ENCODE peak calls at places on chromosome 12, in nine cellular contexts. E, R, V, I, T, L, H, K and G are unnamed samples.

GRCh38 chr12:131274906-131275305 is 321.2 kb downstream of the ADGRD1 start:
- DNase-seq in E (no peak), R (no peak), V (no peak), I (no peak), T (no peak), L (no peak), H (no peak), K (no peak), G (no peak)

GRCh38 chr12:127273621-127274020 is 993.3 kb upstream of the TMEM132C start:
- DNase-seq in E (no peak), R (no peak), V (peak), I (no peak), T (no peak), L (no peak), H (no peak), K (peak), G (no peak)

GRCh38 chr12:54988402-54989054 is 4.0 kb upstream of the TESPA1 start:
- DNase-seq in E (peak), R (no peak), V (peak), I (peak), T (no peak), L (no peak), H (no peak), K (peak), G (no peak)

GRCh38 chr12:58920956-58921861 is 905 bp upstream of the LRIG3 start:
- DNase-seq in E (peak), R (no peak), V (no peak), I (no peak), T (no peak), L (no peak), H (peak), K (no peak), G (no peak)

GRCh38 chr12:79688376-79689040 is 2.3 kb downstream of the PAWR start:
- DNase-seq in E (peak), R (no peak), V (peak), I (no peak), T (no peak), L (no peak), H (no peak), K (no peak), G (no peak)

GRCh38 chr12:10501031-10501430 is 4.7 kb upstream of the EIF2S3B start:
- DNase-seq in E (peak), R (peak), V (peak), I (peak), T (peak), L (no peak), H (no peak), K (no peak), G (no peak)

GRCh38 chr12:97283297-97283696 is 179.3 kb upstream of the RMST start:
- DNase-seq in E (peak), R (no peak), V (no peak), I (no peak), T (no peak), L (no peak), H (no peak), K (no peak), G (no peak)

GRCh38 chr12:56979628-56980027 is 22.2 kb upstream of the RDH16 start:
- DNase-seq in E (no peak), R (no peak), V (no peak), I (no peak), T (no peak), L (no peak), H (no peak), K (no peak), G (no peak)

GRCh38 chr12:12079291-12079690 is 8.6 kb downstream of the BCL2L14 start:
- DNase-seq in E (no peak), R (no peak), V (peak), I (peak), T (no peak), L (no peak), H (no peak), K (peak), G (no peak)

GRCh38 chr12:70719672-70720420 is 82.6 kb upstream of the PTPRB start:
- DNase-seq in E (peak), R (no peak), V (peak), I (peak), T (peak), L (no peak), H (peak), K (peak), G (no peak)

GRCh38 chr12:131167334-131167733 is 213.6 kb downstream of the ADGRD1 start:
- DNase-seq in E (no peak), R (no peak), V (no peak), I (no peak), T (no peak), L (no peak), H (no peak), K (no peak), G (no peak)

GRCh38 chr12:80939231-80939950 is 1.7 kb upstream of the LIN7A start:
- DNase-seq in E (peak), R (no peak), V (peak), I (peak), T (no peak), L (no peak), H (no peak), K (peak), G (no peak)

GRCh38 chr12:111636209-111636928 is 37.3 kb upstream of the ATXN2 start:
- DNase-seq in E (no peak), R (no peak), V (peak), I (peak), T (peak), L (no peak), H (peak), K (peak), G (no peak)

GRCh38 chr12:123897221-123897620 is 75.4 kb downstream of the CCDC92 start:
- DNase-seq in E (no peak), R (peak), V (peak), I (peak), T (peak), L (no peak), H (no peak), K (peak), G (no peak)
- TF ChIP-seq CTCF in E (no peak), R (no peak), V (no peak), I (no peak), T (no peak), L (no peak), H (no peak), K (no peak), G (no peak)

DNA sequence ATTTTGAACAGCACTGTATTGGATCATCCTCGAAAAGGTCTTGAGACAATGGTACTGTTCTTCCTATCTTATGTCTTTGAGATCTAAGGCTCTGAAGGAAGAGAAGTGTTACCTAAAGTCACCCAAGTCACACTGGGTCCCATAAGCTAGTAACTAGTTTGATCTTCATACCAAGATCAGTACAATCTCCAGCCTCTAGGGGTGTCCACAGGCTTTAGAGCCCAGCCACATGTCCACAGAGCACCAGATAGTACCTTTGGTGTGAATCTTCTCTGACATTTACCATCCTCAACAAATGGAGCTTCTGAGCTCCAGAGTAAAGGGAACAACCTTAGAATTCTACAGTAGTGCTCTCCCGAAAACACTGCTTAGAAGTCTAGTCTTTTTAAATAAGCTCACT is 78.7 kb downstream of the KSR2 start:
- DNase-seq in E (peak), R (no peak), V (no peak), I (no peak), T (no peak), L (no peak), H (no peak), K (no peak), G (no peak)
- TF ChIP-seq CTCF in E (peak), R (peak), V (peak), I (no peak), T (no peak), L (no peak), H (no peak), K (peak), G (no peak)

DNA sequence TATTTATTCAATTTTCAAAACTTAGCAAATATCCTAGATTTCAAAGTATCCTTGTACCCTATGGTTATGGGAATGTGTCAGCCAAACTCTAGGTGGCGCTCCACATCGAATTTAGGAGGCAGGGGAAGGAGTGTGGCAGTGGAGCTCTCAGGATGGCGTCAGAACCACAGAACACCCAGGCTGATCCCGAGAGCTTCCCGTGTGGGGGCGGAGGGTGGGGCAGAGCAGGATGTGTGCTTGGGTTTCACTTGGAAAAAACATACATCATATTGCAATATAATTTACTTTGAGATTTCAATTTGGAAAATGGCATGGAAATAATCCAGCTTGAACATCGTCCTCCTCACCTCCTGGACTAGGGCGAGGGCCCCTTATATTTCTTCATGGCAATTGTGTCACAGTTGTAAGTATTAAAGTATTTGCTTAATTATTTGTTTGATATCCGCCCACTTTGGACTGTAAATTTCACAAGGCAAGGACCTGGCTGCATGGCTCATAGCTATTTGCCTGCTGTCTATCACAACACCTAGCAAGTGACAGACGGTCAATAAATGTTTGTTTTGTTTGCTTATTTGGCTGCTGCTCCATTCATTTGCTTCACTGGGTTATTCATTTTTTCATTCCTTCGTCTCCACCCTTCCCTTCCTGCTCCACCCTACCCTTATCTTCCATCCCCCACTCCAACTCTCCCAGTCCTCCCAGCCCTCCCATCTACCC is 221.5 kb upstream of the HMGA2 start:
- DNase-seq in E (peak), R (peak), V (peak), I (peak), T (peak), L (no peak), H (peak), K (peak), G (peak)
- TF ChIP-seq CTCF in E (peak), R (peak), V (peak), I (peak), T (peak), L (no peak), H (peak), K (peak), G (peak)

GRCh38 chr12:69331846-69332684 is 16.1 kb upstream of the LYZ start:
- DNase-seq in E (no peak), R (no peak), V (no peak), I (no peak), T (no peak), L (no peak), H (no peak), K (no peak), G (no peak)

GRCh38 chr12:69334138-69334537 is 14.0 kb upstream of the LYZ start:
- DNase-seq in E (no peak), R (no peak), V (no peak), I (no peak), T (no peak), L (no peak), H (no peak), K (no peak), G (no peak)

GRCh38 chr12:69330475-69331473 is 17.4 kb upstream of the LYZ start:
- DNase-seq in E (peak), R (no peak), V (no peak), I (no peak), T (no peak), L (peak), H (peak), K (no peak), G (no peak)

GRCh38 chr12:69331482-69331845 is 16.7 kb upstream of the LYZ start:
- DNase-seq in E (no peak), R (no peak), V (no peak), I (no peak), T (no peak), L (no peak), H (no peak), K (no peak), G (no peak)

DNA sequence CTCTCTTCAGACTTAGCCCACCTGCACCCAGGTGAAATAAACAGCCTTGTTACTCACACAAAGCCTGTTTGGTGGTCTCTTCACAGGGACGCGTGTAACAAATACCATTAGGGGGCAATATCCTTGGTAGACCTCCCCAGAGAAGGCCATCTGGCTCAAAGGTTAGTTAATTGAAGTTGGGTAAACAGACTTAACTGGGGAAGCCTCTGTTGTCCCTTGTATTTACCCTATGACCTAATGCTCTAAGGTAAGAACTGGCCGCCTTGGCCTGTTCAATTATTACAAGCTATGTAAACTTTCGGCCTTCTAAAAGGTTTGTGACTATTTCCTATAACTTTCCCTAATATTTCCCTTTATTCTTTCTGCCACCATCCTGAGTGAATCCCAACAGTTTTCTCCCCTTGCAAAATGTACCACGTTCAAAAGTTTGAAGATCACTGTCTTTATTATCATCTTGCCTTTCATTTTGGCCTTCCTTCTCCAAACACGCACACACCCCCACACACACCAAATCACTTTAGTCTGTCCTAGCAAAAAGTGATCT is 15.3 kb upstream of the LYZ start:
- DNase-seq in E (no peak), R (no peak), V (no peak), I (no peak), T (no peak), L (no peak), H (no peak), K (no peak), G (no peak)
- TF ChIP-seq CTCF in E (no peak), R (no peak), V (no peak), I (no peak), T (no peak), L (no peak), H (no peak), K (no peak), G (no peak)

GRCh38 chr12:5305425-5305824 is 126.5 kb upstream of the NTF3 start:
- DNase-seq in E (no peak), R (no peak), V (no peak), I (no peak), T (no peak), L (no peak), H (no peak), K (no peak), G (no peak)
- TF ChIP-seq CTCF in E (no peak), R (no peak), V (no peak), I (no peak), T (no peak), L (no peak), H (no peak), K (no peak), G (no peak)

GRCh38 chr12:129827102-129827873 is 76.5 kb downstream of the TMEM132D start:
- DNase-seq in E (no peak), R (no peak), V (no peak), I (no peak), T (no peak), L (no peak), H (no peak), K (no peak), G (no peak)
- TF ChIP-seq CTCF in E (no peak), R (no peak), V (no peak), I (no peak), T (no peak), L (no peak), H (no peak), K (no peak), G (no peak)

DNA sequence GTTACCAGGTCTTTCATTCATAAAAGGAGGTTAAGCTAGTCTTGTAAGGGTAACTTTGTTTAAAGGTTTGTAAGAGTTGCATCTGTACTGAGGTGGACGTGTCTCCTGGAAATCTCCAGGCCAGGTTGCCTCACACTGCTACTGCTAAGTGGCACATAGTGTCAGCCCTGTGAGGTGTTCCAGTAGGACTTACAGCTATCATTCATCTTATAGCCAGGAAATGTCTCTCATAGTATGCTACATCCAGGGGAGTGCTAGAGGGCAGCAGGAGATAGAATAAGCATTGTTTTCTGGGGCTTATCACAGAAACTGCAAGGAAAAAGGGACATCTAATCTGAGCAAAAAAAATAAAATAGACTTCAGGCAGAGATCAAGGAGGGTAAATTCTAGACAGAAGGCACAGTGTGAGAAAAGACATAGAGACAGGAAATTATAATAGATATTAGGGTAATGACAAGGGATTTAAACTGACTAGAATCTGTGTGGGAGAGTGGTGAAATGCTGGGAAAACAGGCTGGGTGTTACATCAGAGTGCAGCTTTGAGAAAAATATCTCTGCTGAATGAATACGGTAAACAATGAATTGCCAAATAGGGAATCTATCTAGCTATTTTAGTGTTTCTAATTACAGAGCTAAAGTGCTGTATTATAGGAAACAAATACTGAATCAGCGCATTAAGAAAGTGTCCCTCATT is 205.0 kb upstream of the ABCD2 start:
- DNase-seq in E (no peak), R (no peak), V (peak), I (peak), T (no peak), L (no peak), H (no peak), K (no peak), G (no peak)
- TF ChIP-seq CTCF in E (no peak), R (no peak), V (no peak), I (no peak), T (no peak), L (no peak), H (no peak), K (no peak), G (no peak)

GRCh38 chr12:107564946-107565345 is 120.7 kb upstream of the PWP1 start:
- DNase-seq in E (peak), R (peak), V (peak), I (no peak), T (no peak), L (no peak), H (no peak), K (peak), G (no peak)
- TF ChIP-seq CTCF in E (peak), R (peak), V (peak), I (no peak), T (peak), L (no peak), H (peak), K (peak), G (peak)

GRCh38 chr12:20798561-20798960 is 11.9 kb upstream of the SLCO1B3 start:
- DNase-seq in E (peak), R (peak), V (peak), I (peak), T (peak), L (no peak), H (no peak), K (peak), G (no peak)
- TF ChIP-seq CTCF in E (no peak), R (peak), V (peak), I (peak), T (peak), L (no peak), H (no peak), K (no peak), G (peak)

GRCh38 chr12:45269407-45269741 is 53.5 kb downstream of the ANO6 start:
- DNase-seq in E (no peak), R (no peak), V (no peak), I (no peak), T (no peak), L (no peak), H (no peak), K (no peak), G (no peak)

GRCh38 chr12:45263587-45263986 is 47.7 kb downstream of the ANO6 start:
- DNase-seq in E (no peak), R (no peak), V (no peak), I (no peak), T (no peak), L (no peak), H (no peak), K (no peak), G (no peak)

GRCh38 chr12:45273717-45274271 is 57.9 kb downstream of the ANO6 start:
- DNase-seq in E (no peak), R (peak), V (peak), I (peak), T (peak), L (no peak), H (no peak), K (peak), G (no peak)

DNA sequence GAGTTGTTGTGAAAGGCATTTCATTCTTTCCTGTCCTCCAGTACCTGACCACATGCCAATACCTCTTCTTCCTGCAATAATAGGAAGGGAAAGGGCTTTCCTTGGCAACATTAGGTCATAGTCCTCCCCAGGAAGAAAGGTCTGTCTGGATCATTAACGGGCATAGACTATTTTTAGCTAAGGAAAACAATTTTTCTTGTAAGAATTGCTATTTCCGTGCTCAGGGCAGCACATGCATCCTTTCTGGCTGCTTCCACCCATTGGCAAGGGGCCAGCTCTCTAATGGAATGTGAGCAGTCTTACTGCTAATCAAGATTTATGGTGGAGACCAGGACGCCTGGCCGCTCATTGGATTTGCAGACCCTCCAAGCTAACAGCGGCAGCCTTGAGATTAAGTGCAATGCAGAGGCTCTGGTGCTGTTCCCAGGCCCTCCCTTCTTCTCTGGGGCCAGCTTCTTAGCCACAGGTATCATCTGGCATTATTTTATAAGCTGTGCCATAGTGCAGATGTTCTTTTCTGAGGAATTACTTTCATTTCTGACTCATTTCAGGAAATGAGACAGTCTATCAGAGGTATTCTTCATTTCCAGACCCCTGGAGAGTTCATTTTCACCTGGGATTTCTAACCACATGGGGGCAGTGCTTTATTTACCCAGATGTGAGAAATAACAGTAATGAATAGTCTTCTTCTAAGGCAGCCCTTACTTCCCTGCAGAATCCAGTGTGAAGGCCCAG is 52.9 kb downstream of the ANO6 start:
- DNase-seq in E (peak), R (peak), V (peak), I (peak), T (peak), L (no peak), H (peak), K (peak), G (no peak)
- TF ChIP-seq CTCF in E (peak), R (peak), V (peak), I (peak), T (peak), L (no peak), H (peak), K (peak), G (peak)